ENCODE peak calls at places on chromosomes 12 and 14, in five cellular contexts. U is astrocyte; Z is CD8-positive, alpha-beta T cell; K is GM06990; P is neural progenitor cell. O is an unnamed sample.

GRCh38 chr12:3697311-3697870 is 55.5 kb downstream of the CRACR2A start:
- DNase-seq in U (no peak), Z (no peak), K (no peak), P (no peak), O (peak)

GRCh38 chr14:78598046-78598652 is 428.0 kb downstream of the NRXN3 start:
- DNase-seq in U (peak), Z (peak), K (peak), P (peak), O (peak)

GRCh38 chr14:104359969-104360442 is 219.6 kb upstream of the C14orf180 start:
- DNase-seq in U (no peak), Z (no peak), K (no peak), P (no peak), O (no peak)

GRCh38 chr12:26629864-26630263 is 203.1 kb downstream of the ITPR2 start:
- DNase-seq in U (peak), Z (no peak), K (no peak), P (peak), O (peak)

GRCh38 chr14:104948736-104949031 is 24.0 kb downstream of the PLD4 start:
- DNase-seq in U (no peak), Z (no peak), K (no peak), P (no peak), O (no peak)

GRCh38 chr12:124764870-124765570 is 98.6 kb downstream of the SCARB1 start:
- DNase-seq in U (peak), Z (no peak), K (no peak), P (no peak), O (peak)

GRCh38 chr14:44168566-44168965 is 338.5 kb downstream of the FSCB start:
- DNase-seq in U (no peak), Z (no peak), K (no peak), P (no peak), O (no peak)

GRCh38 chr14:104390941-104391901 is 188.3 kb upstream of the C14orf180 start:
- DNase-seq in U (no peak), Z (no peak), K (no peak), P (no peak), O (no peak)

GRCh38 chr12:127485528-127485927 is 781.4 kb upstream of the TMEM132C start:
- DNase-seq in U (peak), Z (no peak), K (no peak), P (no peak), O (peak)

GRCh38 chr14:90543876-90544275 is 147.0 kb downstream of the CALM1 start:
- DNase-seq in U (no peak), Z (no peak), K (no peak), P (no peak), O (no peak)

GRCh38 chr12:11685716-11686115 is 36.2 kb downstream of the ETV6 start:
- DNase-seq in U (peak), Z (no peak), K (no peak), P (no peak), O (no peak)

GRCh38 chr12:71092290-71092689 is 65.5 kb downstream of the TSPAN8 start:
- DNase-seq in U (peak), Z (no peak), K (no peak), P (no peak), O (no peak)

GRCh38 chr12:109277899-109278762 is 31.0 kb downstream of the FOXN4 start:
- DNase-seq in U (no peak), Z (no peak), K (no peak), P (peak), O (peak)

GRCh38 chr12:106586535-106586802 is 3.7 kb downstream of the RFX4 start:
- DNase-seq in U (no peak), Z (no peak), K (no peak), P (peak), O (no peak)

GRCh38 chr12:130863298-130863697 is 8.6 kb upstream of the RAN start:
- DNase-seq in U (no peak), Z (no peak), K (no peak), P (no peak), O (no peak)

DNA sequence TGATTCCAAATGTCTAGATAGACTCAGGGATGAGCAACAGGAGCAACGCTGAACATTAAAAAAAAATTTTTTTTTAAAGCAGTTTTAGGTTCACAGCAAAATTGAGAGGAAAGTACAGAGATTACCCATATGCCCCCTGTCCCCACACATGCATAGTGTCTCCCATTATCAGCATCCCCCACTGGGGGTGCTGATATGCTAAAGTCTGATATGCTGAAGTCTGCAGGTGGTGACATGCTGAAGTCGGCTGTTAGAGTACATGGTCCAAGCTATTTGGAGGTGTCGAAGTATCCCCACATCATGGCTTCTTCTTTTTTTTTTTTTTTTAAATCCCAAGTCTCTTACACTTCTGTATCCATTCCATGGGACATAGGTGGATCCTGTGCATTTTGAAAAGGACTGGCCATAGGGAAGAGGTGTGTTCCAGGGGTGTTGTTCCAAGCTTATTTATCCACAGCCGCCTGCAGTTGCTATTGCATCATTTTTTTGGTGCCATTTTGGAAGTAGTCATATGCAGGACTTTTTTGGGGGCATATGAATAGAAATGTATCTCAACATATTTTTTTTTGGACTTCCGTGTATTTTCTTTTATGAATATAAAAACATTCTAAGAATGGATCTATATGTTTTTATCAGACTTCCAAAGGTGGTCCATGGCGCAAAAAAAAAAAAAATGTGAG is 19.0 kb upstream of the MIS18BP1 start:
- DNase-seq in U (no peak), Z (no peak), K (no peak), P (no peak), O (no peak)
- TF ChIP-seq CTCF in U (no peak), Z (no peak), K (no peak), P (no peak), O (no peak)

DNA sequence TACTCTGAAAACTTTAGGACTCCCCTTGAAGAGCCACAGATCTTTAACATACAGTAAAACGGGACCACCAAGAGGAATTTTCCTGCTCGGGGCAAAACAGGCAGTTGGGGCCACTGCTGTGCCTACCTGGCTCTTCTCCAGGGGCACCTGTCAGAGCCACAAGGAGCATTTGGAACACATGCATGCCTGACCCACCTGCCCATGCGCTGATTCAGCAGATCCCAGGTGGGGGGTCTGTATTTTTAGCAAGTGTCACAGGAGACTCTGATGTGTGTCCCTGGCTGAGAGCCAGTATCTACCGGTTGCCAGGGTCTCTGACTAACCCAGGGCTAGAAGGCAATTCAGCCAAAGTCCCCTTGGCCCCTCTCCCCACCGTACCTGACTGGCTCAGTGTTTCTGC is 6.5 kb downstream of the CTDSP2 start:
- DNase-seq in U (no peak), Z (no peak), K (no peak), P (no peak), O (no peak)
- H3K4me3 ChIP-seq in U (no peak), Z (no peak), K (no peak), P (no peak), O (no peak)

GRCh38 chr12:68971404-68971803 is 38.4 kb upstream of the CPM start:
- DNase-seq in U (peak), Z (no peak), K (no peak), P (no peak), O (peak)
- TF ChIP-seq CTCF in U (no peak), Z (no peak), K (no peak), P (no peak), O (no peak)

GRCh38 chr12:122368361-122369073 is 54.0 kb downstream of the CLIP1 start:
- DNase-seq in U (peak), Z (no peak), K (no peak), P (no peak), O (peak)
- H3K4me3 ChIP-seq in U (no peak), Z (no peak), K (no peak), P (no peak), O (no peak)